ENCODE peak calls at places on chromosomes 13 and 19, in seven cellular contexts. One of them, this sample, is unnamed.

GRCh38 chr19:43675269-43675879 is 5.4 kb upstream of the PLAUR start:
- DNase-seq in brain microvascular endothelial cell: peak
- DNase-seq in fibroblast of the aortic adventitia: peak
- DNase-seq in dorsolateral prefrontal cortex: no peak
- DNase-seq in transverse colon: peak
- DNase-seq in esophagus squamous epithelium: no peak
- DNase-seq in right atrium auricular region: no peak
- DNase-seq in this sample: peak

GRCh38 chr13:113804017-113804702 is 45.1 kb downstream of the TMEM255B start:
- DNase-seq in transverse colon: no peak
- DNase-seq in fibroblast of the aortic adventitia: no peak
- DNase-seq in esophagus squamous epithelium: no peak
- DNase-seq in right atrium auricular region: no peak
- DNase-seq in dorsolateral prefrontal cortex: no peak
- DNase-seq in brain microvascular endothelial cell: no peak
- DNase-seq in this sample: no peak

GRCh38 chr13:42610623-42611022 is 36.7 kb downstream of the TNFSF11 start:
- DNase-seq in transverse colon: no peak
- DNase-seq in dorsolateral prefrontal cortex: no peak
- DNase-seq in esophagus squamous epithelium: no peak
- DNase-seq in right atrium auricular region: no peak
- DNase-seq in fibroblast of the aortic adventitia: no peak
- DNase-seq in brain microvascular endothelial cell: no peak
- DNase-seq in this sample: no peak

GRCh38 chr13:65985632-65986031 is 1244.5 kb downstream of the PCDH9 start:
- DNase-seq in transverse colon: no peak
- DNase-seq in dorsolateral prefrontal cortex: no peak
- DNase-seq in right atrium auricular region: no peak
- DNase-seq in fibroblast of the aortic adventitia: no peak
- DNase-seq in brain microvascular endothelial cell: no peak
- DNase-seq in esophagus squamous epithelium: no peak
- DNase-seq in this sample: no peak

GRCh38 chr13:38348890-38349289 is 761 bp upstream of the UFM1 start:
- DNase-seq in esophagus squamous epithelium: no peak
- DNase-seq in fibroblast of the aortic adventitia: peak
- DNase-seq in brain microvascular endothelial cell: peak
- DNase-seq in right atrium auricular region: no peak
- DNase-seq in transverse colon: peak
- DNase-seq in dorsolateral prefrontal cortex: no peak
- DNase-seq in this sample: no peak

GRCh38 chr13:52599037-52599852 is 43.0 kb upstream of the HNRNPA1L2 start:
- DNase-seq in brain microvascular endothelial cell: peak
- DNase-seq in transverse colon: no peak
- DNase-seq in fibroblast of the aortic adventitia: peak
- DNase-seq in dorsolateral prefrontal cortex: no peak
- DNase-seq in right atrium auricular region: no peak
- DNase-seq in esophagus squamous epithelium: no peak
- DNase-seq in this sample: peak

GRCh38 chr13:24615114-24615513 is 65.1 kb upstream of the ATP12A start:
- DNase-seq in transverse colon: no peak
- DNase-seq in right atrium auricular region: no peak
- DNase-seq in fibroblast of the aortic adventitia: no peak
- DNase-seq in brain microvascular endothelial cell: no peak
- DNase-seq in esophagus squamous epithelium: no peak
- DNase-seq in dorsolateral prefrontal cortex: no peak
- DNase-seq in this sample: no peak

GRCh38 chr13:113915786-113916329 is 52.0 kb upstream of the GAS6 start:
- DNase-seq in dorsolateral prefrontal cortex: no peak
- DNase-seq in right atrium auricular region: peak
- DNase-seq in fibroblast of the aortic adventitia: no peak
- DNase-seq in brain microvascular endothelial cell: no peak
- DNase-seq in esophagus squamous epithelium: no peak
- DNase-seq in transverse colon: no peak
- DNase-seq in this sample: no peak

GRCh38 chr19:4186087-4186993 is 3.9 kb downstream of the ANKRD24 start:
- DNase-seq in dorsolateral prefrontal cortex: peak
- DNase-seq in transverse colon: peak
- DNase-seq in fibroblast of the aortic adventitia: peak
- DNase-seq in brain microvascular endothelial cell: peak
- DNase-seq in esophagus squamous epithelium: no peak
- DNase-seq in right atrium auricular region: peak
- DNase-seq in this sample: peak

GRCh38 chr13:108984251-108984920 is 355.0 kb downstream of the MYO16 start:
- DNase-seq in esophagus squamous epithelium: no peak
- DNase-seq in brain microvascular endothelial cell: no peak
- DNase-seq in right atrium auricular region: no peak
- DNase-seq in transverse colon: no peak
- DNase-seq in dorsolateral prefrontal cortex: no peak
- DNase-seq in fibroblast of the aortic adventitia: no peak
- DNase-seq in this sample: no peak

GRCh38 chr19:3942790-3943409 is 10.0 kb downstream of the NMRK2 start:
- DNase-seq in fibroblast of the aortic adventitia: no peak
- DNase-seq in transverse colon: no peak
- DNase-seq in brain microvascular endothelial cell: no peak
- DNase-seq in dorsolateral prefrontal cortex: no peak
- DNase-seq in esophagus squamous epithelium: no peak
- DNase-seq in right atrium auricular region: no peak
- DNase-seq in this sample: no peak

GRCh38 chr19:40461669-40462221 is 3.8 kb downstream of the BLVRB start:
- DNase-seq in brain microvascular endothelial cell: no peak
- DNase-seq in right atrium auricular region: peak
- DNase-seq in transverse colon: peak
- DNase-seq in esophagus squamous epithelium: no peak
- DNase-seq in dorsolateral prefrontal cortex: no peak
- DNase-seq in fibroblast of the aortic adventitia: no peak
- DNase-seq in this sample: no peak

GRCh38 chr13:107563099-107563925 is 652.0 kb downstream of the LIG4 start:
- DNase-seq in esophagus squamous epithelium: no peak
- DNase-seq in dorsolateral prefrontal cortex: no peak
- DNase-seq in fibroblast of the aortic adventitia: no peak
- DNase-seq in brain microvascular endothelial cell: no peak
- DNase-seq in right atrium auricular region: no peak
- DNase-seq in transverse colon: no peak
- DNase-seq in this sample: no peak

GRCh38 chr13:113811081-113811928 is 52.3 kb downstream of the TMEM255B start:
- DNase-seq in esophagus squamous epithelium: no peak
- DNase-seq in fibroblast of the aortic adventitia: no peak
- DNase-seq in dorsolateral prefrontal cortex: no peak
- DNase-seq in brain microvascular endothelial cell: no peak
- DNase-seq in right atrium auricular region: no peak
- DNase-seq in transverse colon: no peak
- DNase-seq in this sample: no peak

GRCh38 chr19:12481781-12482504 is 2.7 kb downstream of the ZNF709 start:
- DNase-seq in right atrium auricular region: no peak
- DNase-seq in esophagus squamous epithelium: no peak
- DNase-seq in transverse colon: no peak
- DNase-seq in fibroblast of the aortic adventitia: no peak
- DNase-seq in brain microvascular endothelial cell: no peak
- DNase-seq in dorsolateral prefrontal cortex: no peak
- DNase-seq in this sample: no peak

GRCh38 chr13:48093588-48093987 is 1.3 kb downstream of the MED4 start:
- DNase-seq in right atrium auricular region: no peak
- DNase-seq in esophagus squamous epithelium: no peak
- DNase-seq in fibroblast of the aortic adventitia: no peak
- DNase-seq in brain microvascular endothelial cell: no peak
- DNase-seq in transverse colon: no peak
- DNase-seq in dorsolateral prefrontal cortex: no peak
- DNase-seq in this sample: no peak

GRCh38 chr19:27833031-27833430 is 1379.9 kb downstream of the UQCRFS1 start:
- DNase-seq in esophagus squamous epithelium: no peak
- DNase-seq in right atrium auricular region: no peak
- DNase-seq in brain microvascular endothelial cell: no peak
- DNase-seq in dorsolateral prefrontal cortex: no peak
- DNase-seq in fibroblast of the aortic adventitia: no peak
- DNase-seq in transverse colon: no peak
- DNase-seq in this sample: no peak

GRCh38 chr19:54096642-54097106 is 3.9 kb downstream of the OSCAR start:
- DNase-seq in esophagus squamous epithelium: no peak
- DNase-seq in brain microvascular endothelial cell: no peak
- DNase-seq in transverse colon: peak
- DNase-seq in fibroblast of the aortic adventitia: peak
- DNase-seq in right atrium auricular region: no peak
- DNase-seq in dorsolateral prefrontal cortex: no peak
- DNase-seq in this sample: peak

GRCh38 chr13:53151692-53152421 is 123.2 kb downstream of the OLFM4 start:
- DNase-seq in fibroblast of the aortic adventitia: no peak
- DNase-seq in transverse colon: peak
- DNase-seq in brain microvascular endothelial cell: peak
- DNase-seq in esophagus squamous epithelium: no peak
- DNase-seq in dorsolateral prefrontal cortex: no peak
- DNase-seq in right atrium auricular region: no peak
- DNase-seq in this sample: no peak

GRCh38 chr19:49952906-49953305 is 8.1 kb downstream of the SIGLEC11 start:
- DNase-seq in dorsolateral prefrontal cortex: no peak
- DNase-seq in right atrium auricular region: no peak
- DNase-seq in fibroblast of the aortic adventitia: no peak
- DNase-seq in transverse colon: no peak
- DNase-seq in brain microvascular endothelial cell: no peak
- DNase-seq in esophagus squamous epithelium: no peak
- DNase-seq in this sample: no peak

GRCh38 chr19:6875218-6875617 is 12.2 kb upstream of the ADGRE1 start:
- DNase-seq in fibroblast of the aortic adventitia: no peak
- DNase-seq in right atrium auricular region: no peak
- DNase-seq in esophagus squamous epithelium: no peak
- DNase-seq in brain microvascular endothelial cell: no peak
- DNase-seq in dorsolateral prefrontal cortex: no peak
- DNase-seq in transverse colon: no peak
- DNase-seq in this sample: no peak

GRCh38 chr13:37534181-37534580 is 64.4 kb downstream of the POSTN start:
- DNase-seq in fibroblast of the aortic adventitia: peak
- DNase-seq in brain microvascular endothelial cell: peak
- DNase-seq in transverse colon: no peak
- DNase-seq in dorsolateral prefrontal cortex: no peak
- DNase-seq in esophagus squamous epithelium: no peak
- DNase-seq in right atrium auricular region: no peak
- DNase-seq in this sample: peak

GRCh38 chr19:45971260-45971902 is 2.3 kb downstream of the NOVA2 start:
- DNase-seq in transverse colon: no peak
- DNase-seq in brain microvascular endothelial cell: no peak
- DNase-seq in esophagus squamous epithelium: no peak
- DNase-seq in right atrium auricular region: no peak
- DNase-seq in dorsolateral prefrontal cortex: no peak
- DNase-seq in fibroblast of the aortic adventitia: no peak
- DNase-seq in this sample: no peak
- H3K4me3 ChIP-seq in transverse colon: no peak
- H3K4me3 ChIP-seq in brain microvascular endothelial cell: no peak
- H3K4me3 ChIP-seq in esophagus squamous epithelium: peak
- H3K4me3 ChIP-seq in right atrium auricular region: peak
- H3K4me3 ChIP-seq in dorsolateral prefrontal cortex: peak
- H3K4me3 ChIP-seq in fibroblast of the aortic adventitia: no peak
- H3K4me3 ChIP-seq in this sample: no peak

DNA sequence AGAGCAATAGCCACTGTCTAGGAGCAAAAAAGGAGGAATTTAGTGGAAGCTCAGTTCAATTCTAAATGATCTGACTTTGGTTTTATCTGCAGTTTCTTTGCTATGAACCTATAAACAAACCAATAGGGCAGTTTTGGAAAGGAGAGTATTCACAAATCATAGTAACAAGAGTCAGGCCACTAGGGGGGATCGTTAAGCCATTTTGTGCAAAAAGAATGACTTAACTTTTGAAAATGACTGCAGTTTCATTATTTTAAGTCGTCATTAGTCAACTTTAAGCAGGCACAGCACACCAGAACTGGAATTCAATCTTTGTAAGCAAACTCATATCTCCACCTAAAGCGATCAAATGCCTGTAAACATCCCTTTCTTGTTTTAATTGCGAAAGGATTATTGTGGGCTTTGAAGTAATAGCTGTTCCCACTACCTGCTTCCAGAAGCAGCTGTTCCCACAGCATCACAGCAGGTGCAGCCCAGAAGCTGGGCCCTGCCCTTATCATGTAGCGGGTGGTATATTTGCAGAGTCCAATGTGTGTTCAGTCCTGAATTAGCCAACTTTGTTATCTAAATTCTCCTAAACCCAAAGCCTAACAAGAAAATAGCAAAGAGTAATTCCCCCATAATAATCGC is 51.5 kb downstream of the SOX21 start:
- DNase-seq in right atrium auricular region: no peak
- DNase-seq in fibroblast of the aortic adventitia: peak
- DNase-seq in brain microvascular endothelial cell: peak
- DNase-seq in esophagus squamous epithelium: no peak
- DNase-seq in transverse colon: no peak
- DNase-seq in dorsolateral prefrontal cortex: no peak
- DNase-seq in this sample: no peak
- TF ChIP-seq CTCF in right atrium auricular region: peak
- TF ChIP-seq CTCF in fibroblast of the aortic adventitia: peak
- TF ChIP-seq CTCF in brain microvascular endothelial cell: peak
- TF ChIP-seq CTCF in esophagus squamous epithelium: no peak
- TF ChIP-seq CTCF in transverse colon: no peak
- TF ChIP-seq CTCF in dorsolateral prefrontal cortex: peak
- TF ChIP-seq CTCF in this sample: peak

GRCh38 chr19:860481-861098 is 1.1 kb downstream of the CFD start:
- DNase-seq in fibroblast of the aortic adventitia: peak
- DNase-seq in dorsolateral prefrontal cortex: no peak
- DNase-seq in right atrium auricular region: peak
- DNase-seq in esophagus squamous epithelium: no peak
- DNase-seq in transverse colon: peak
- DNase-seq in brain microvascular endothelial cell: no peak
- DNase-seq in this sample: peak

GRCh38 chr19:862529-863304 is 3.3 kb downstream of the CFD start:
- DNase-seq in fibroblast of the aortic adventitia: no peak
- DNase-seq in dorsolateral prefrontal cortex: no peak
- DNase-seq in brain microvascular endothelial cell: peak
- DNase-seq in right atrium auricular region: no peak
- DNase-seq in esophagus squamous epithelium: no peak
- DNase-seq in transverse colon: peak
- DNase-seq in this sample: peak

GRCh38 chr19:863305-863620 is 3.8 kb downstream of the CFD start:
- DNase-seq in dorsolateral prefrontal cortex: no peak
- DNase-seq in right atrium auricular region: no peak
- DNase-seq in esophagus squamous epithelium: no peak
- DNase-seq in fibroblast of the aortic adventitia: no peak
- DNase-seq in brain microvascular endothelial cell: no peak
- DNase-seq in transverse colon: no peak
- DNase-seq in this sample: no peak

GRCh38 chr19:861756-862528 is 2.5 kb downstream of the CFD start:
- DNase-seq in transverse colon: peak
- DNase-seq in esophagus squamous epithelium: no peak
- DNase-seq in dorsolateral prefrontal cortex: no peak
- DNase-seq in brain microvascular endothelial cell: no peak
- DNase-seq in right atrium auricular region: no peak
- DNase-seq in fibroblast of the aortic adventitia: no peak
- DNase-seq in this sample: no peak

GRCh38 chr19:861099-861755 is 1.8 kb downstream of the CFD start:
- DNase-seq in right atrium auricular region: no peak
- DNase-seq in transverse colon: no peak
- DNase-seq in brain microvascular endothelial cell: no peak
- DNase-seq in fibroblast of the aortic adventitia: no peak
- DNase-seq in dorsolateral prefrontal cortex: no peak
- DNase-seq in esophagus squamous epithelium: no peak
- DNase-seq in this sample: no peak
- H3K4me3 ChIP-seq in right atrium auricular region: peak
- H3K4me3 ChIP-seq in transverse colon: no peak
- H3K4me3 ChIP-seq in brain microvascular endothelial cell: no peak
- H3K4me3 ChIP-seq in fibroblast of the aortic adventitia: no peak
- H3K4me3 ChIP-seq in dorsolateral prefrontal cortex: no peak
- H3K4me3 ChIP-seq in esophagus squamous epithelium: peak
- H3K4me3 ChIP-seq in this sample: peak

DNA sequence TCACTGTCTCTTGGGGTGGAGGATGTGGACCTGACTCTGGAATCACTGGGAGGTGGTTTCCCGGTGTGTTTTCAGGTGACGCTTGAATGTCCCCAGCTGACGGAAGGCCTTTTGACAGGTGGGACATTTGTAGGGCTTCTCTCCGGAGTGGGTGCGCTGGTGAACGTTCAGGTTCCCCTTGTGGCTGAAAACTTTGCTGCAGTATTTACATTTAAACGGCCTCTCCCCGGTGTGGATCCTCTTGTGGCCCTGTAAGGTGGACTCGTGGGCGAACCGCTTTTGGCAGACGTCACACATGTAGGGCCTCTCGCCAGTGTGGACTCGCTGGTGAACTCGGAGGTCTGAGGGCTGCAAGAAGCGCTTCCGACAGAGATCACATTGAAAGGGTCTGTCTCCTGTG is 7.8 kb downstream of the ZSCAN5B start:
- DNase-seq in right atrium auricular region: no peak
- DNase-seq in brain microvascular endothelial cell: no peak
- DNase-seq in transverse colon: no peak
- DNase-seq in dorsolateral prefrontal cortex: no peak
- DNase-seq in fibroblast of the aortic adventitia: no peak
- DNase-seq in esophagus squamous epithelium: no peak
- DNase-seq in this sample: no peak
- TF ChIP-seq CTCF in right atrium auricular region: no peak
- TF ChIP-seq CTCF in brain microvascular endothelial cell: no peak
- TF ChIP-seq CTCF in transverse colon: no peak
- TF ChIP-seq CTCF in dorsolateral prefrontal cortex: no peak
- TF ChIP-seq CTCF in fibroblast of the aortic adventitia: no peak
- TF ChIP-seq CTCF in esophagus squamous epithelium: no peak
- TF ChIP-seq CTCF in this sample: no peak